ENCODE peak calls at places on chromosomes 2 and 18, in eight cellular contexts. One of them, this sample, is unnamed. For H3K27me3, the result is how much of the 10 kb centered on the place peaks cover.

GRCh38 chr2:67733517-67733916 is 329.3 kb downstream of the C1D start:
- DNase-seq in cardiac muscle cell: peak
- DNase-seq in AG04450: no peak
- DNase-seq in CD4-positive, alpha-beta memory T cell: no peak
- DNase-seq in tibial nerve: no peak
- DNase-seq in CD8-positive, alpha-beta T cell: no peak
- DNase-seq in lower lobe of right lung: peak
- DNase-seq in breast epithelium: peak
- DNase-seq in this sample: no peak

GRCh38 chr18:66560092-66560491 is 43.8 kb downstream of the CDH19 start:
- DNase-seq in cardiac muscle cell: peak
- DNase-seq in AG04450: no peak
- DNase-seq in CD4-positive, alpha-beta memory T cell: no peak
- DNase-seq in tibial nerve: peak
- DNase-seq in CD8-positive, alpha-beta T cell: no peak
- DNase-seq in lower lobe of right lung: no peak
- DNase-seq in breast epithelium: no peak
- DNase-seq in this sample: no peak

GRCh38 chr2:147471126-147471525 is 373.7 kb upstream of the ACVR2A start:
- DNase-seq in cardiac muscle cell: no peak
- DNase-seq in AG04450: no peak
- DNase-seq in CD4-positive, alpha-beta memory T cell: no peak
- DNase-seq in tibial nerve: no peak
- DNase-seq in CD8-positive, alpha-beta T cell: no peak
- DNase-seq in lower lobe of right lung: no peak
- DNase-seq in breast epithelium: no peak
- DNase-seq in this sample: no peak

GRCh38 chr2:231383701-231384435 is 11.6 kb upstream of the B3GNT7 start:
- DNase-seq in cardiac muscle cell: no peak
- DNase-seq in AG04450: no peak
- DNase-seq in CD4-positive, alpha-beta memory T cell: no peak
- DNase-seq in tibial nerve: no peak
- DNase-seq in CD8-positive, alpha-beta T cell: no peak
- DNase-seq in lower lobe of right lung: no peak
- DNase-seq in breast epithelium: no peak
- DNase-seq in this sample: no peak

GRCh38 chr2:218908721-218909619 is 28.3 kb downstream of the WNT10A start:
- DNase-seq in cardiac muscle cell: peak
- DNase-seq in AG04450: peak
- DNase-seq in CD4-positive, alpha-beta memory T cell: peak
- DNase-seq in tibial nerve: peak
- DNase-seq in CD8-positive, alpha-beta T cell: peak
- DNase-seq in lower lobe of right lung: peak
- DNase-seq in breast epithelium: peak
- DNase-seq in this sample: peak

GRCh38 chr2:203688798-203689197 is 17.6 kb upstream of the CD28 start:
- DNase-seq in cardiac muscle cell: peak
- DNase-seq in AG04450: no peak
- DNase-seq in CD4-positive, alpha-beta memory T cell: no peak
- DNase-seq in tibial nerve: peak
- DNase-seq in CD8-positive, alpha-beta T cell: no peak
- DNase-seq in lower lobe of right lung: peak
- DNase-seq in breast epithelium: no peak
- DNase-seq in this sample: no peak

GRCh38 chr18:74793746-74794145 is 196.1 kb downstream of the ZNF407 start:
- DNase-seq in cardiac muscle cell: no peak
- DNase-seq in AG04450: no peak
- DNase-seq in CD4-positive, alpha-beta memory T cell: no peak
- DNase-seq in tibial nerve: no peak
- DNase-seq in CD8-positive, alpha-beta T cell: no peak
- DNase-seq in lower lobe of right lung: no peak
- DNase-seq in breast epithelium: no peak
- DNase-seq in this sample: no peak

GRCh38 chr2:183665976-183666375 is 541.7 kb downstream of the NUP35 start:
- DNase-seq in cardiac muscle cell: no peak
- DNase-seq in AG04450: no peak
- DNase-seq in CD4-positive, alpha-beta memory T cell: no peak
- DNase-seq in tibial nerve: no peak
- DNase-seq in CD8-positive, alpha-beta T cell: no peak
- DNase-seq in lower lobe of right lung: no peak
- DNase-seq in breast epithelium: no peak
- DNase-seq in this sample: no peak

GRCh38 chr2:119821266-119821665 is 61.5 kb downstream of the PTPN4 start:
- DNase-seq in cardiac muscle cell: no peak
- DNase-seq in AG04450: no peak
- DNase-seq in CD4-positive, alpha-beta memory T cell: no peak
- DNase-seq in tibial nerve: no peak
- DNase-seq in CD8-positive, alpha-beta T cell: no peak
- DNase-seq in lower lobe of right lung: no peak
- DNase-seq in breast epithelium: no peak
- DNase-seq in this sample: no peak

GRCh38 chr2:98648451-98648850 is 40.1 kb downstream of the UNC50 start:
- DNase-seq in cardiac muscle cell: no peak
- DNase-seq in AG04450: no peak
- DNase-seq in CD4-positive, alpha-beta memory T cell: no peak
- DNase-seq in tibial nerve: no peak
- DNase-seq in CD8-positive, alpha-beta T cell: no peak
- DNase-seq in lower lobe of right lung: no peak
- DNase-seq in breast epithelium: no peak
- DNase-seq in this sample: no peak

GRCh38 chr18:9619545-9619944 is 5.2 kb upstream of the PPP4R1 start:
- DNase-seq in cardiac muscle cell: no peak
- DNase-seq in AG04450: peak
- DNase-seq in CD4-positive, alpha-beta memory T cell: no peak
- DNase-seq in tibial nerve: no peak
- DNase-seq in CD8-positive, alpha-beta T cell: no peak
- DNase-seq in lower lobe of right lung: no peak
- DNase-seq in breast epithelium: no peak
- DNase-seq in this sample: no peak

GRCh38 chr2:44751754-44752479 is 189.6 kb upstream of the SIX3 start:
- DNase-seq in cardiac muscle cell: no peak
- DNase-seq in AG04450: no peak
- DNase-seq in CD4-positive, alpha-beta memory T cell: no peak
- DNase-seq in tibial nerve: no peak
- DNase-seq in CD8-positive, alpha-beta T cell: no peak
- DNase-seq in lower lobe of right lung: no peak
- DNase-seq in breast epithelium: no peak
- DNase-seq in this sample: no peak

GRCh38 chr2:187102381-187102780 is 253.4 kb upstream of the ZSWIM2 start:
- DNase-seq in cardiac muscle cell: no peak
- DNase-seq in AG04450: no peak
- DNase-seq in CD4-positive, alpha-beta memory T cell: no peak
- DNase-seq in tibial nerve: no peak
- DNase-seq in CD8-positive, alpha-beta T cell: no peak
- DNase-seq in lower lobe of right lung: no peak
- DNase-seq in breast epithelium: no peak
- DNase-seq in this sample: no peak

GRCh38 chr2:29878898-29879297 is 42.5 kb downstream of the ALK start:
- DNase-seq in cardiac muscle cell: no peak
- DNase-seq in AG04450: no peak
- DNase-seq in CD4-positive, alpha-beta memory T cell: no peak
- DNase-seq in tibial nerve: no peak
- DNase-seq in CD8-positive, alpha-beta T cell: no peak
- DNase-seq in lower lobe of right lung: no peak
- DNase-seq in breast epithelium: no peak
- DNase-seq in this sample: no peak

GRCh38 chr2:144516981-144517824 is 2.7 kb downstream of the ZEB2 start:
- DNase-seq in cardiac muscle cell: peak
- DNase-seq in AG04450: peak
- DNase-seq in CD4-positive, alpha-beta memory T cell: peak
- DNase-seq in tibial nerve: peak
- DNase-seq in CD8-positive, alpha-beta T cell: no peak
- DNase-seq in lower lobe of right lung: peak
- DNase-seq in breast epithelium: no peak
- DNase-seq in this sample: peak

GRCh38 chr2:186575302-186575701 is 14.6 kb upstream of the ITGAV start:
- DNase-seq in cardiac muscle cell: peak
- DNase-seq in AG04450: peak
- DNase-seq in CD4-positive, alpha-beta memory T cell: no peak
- DNase-seq in tibial nerve: peak
- DNase-seq in CD8-positive, alpha-beta T cell: no peak
- DNase-seq in lower lobe of right lung: no peak
- DNase-seq in breast epithelium: no peak
- DNase-seq in this sample: peak

GRCh38 chr2:240216197-240216596 is 75.7 kb upstream of the OTOS start:
- DNase-seq in cardiac muscle cell: no peak
- DNase-seq in AG04450: no peak
- DNase-seq in CD4-positive, alpha-beta memory T cell: no peak
- DNase-seq in tibial nerve: no peak
- DNase-seq in CD8-positive, alpha-beta T cell: no peak
- DNase-seq in lower lobe of right lung: no peak
- DNase-seq in breast epithelium: peak
- DNase-seq in this sample: no peak

GRCh38 chr2:187358531-187358930 is 89.5 kb downstream of the CALCRL start:
- DNase-seq in cardiac muscle cell: no peak
- DNase-seq in AG04450: no peak
- DNase-seq in CD4-positive, alpha-beta memory T cell: no peak
- DNase-seq in tibial nerve: no peak
- DNase-seq in CD8-positive, alpha-beta T cell: no peak
- DNase-seq in lower lobe of right lung: no peak
- DNase-seq in breast epithelium: no peak
- DNase-seq in this sample: no peak

GRCh38 chr2:226906439-226906796 is 70.6 kb downstream of the RHBDD1 start:
- DNase-seq in cardiac muscle cell: no peak
- DNase-seq in AG04450: no peak
- DNase-seq in CD4-positive, alpha-beta memory T cell: no peak
- DNase-seq in tibial nerve: no peak
- DNase-seq in CD8-positive, alpha-beta T cell: no peak
- DNase-seq in lower lobe of right lung: no peak
- DNase-seq in breast epithelium: no peak
- DNase-seq in this sample: no peak

GRCh38 chr2:241872313-241872642 is 2.7 kb downstream of the RTP5 start:
- DNase-seq in cardiac muscle cell: no peak
- DNase-seq in AG04450: no peak
- DNase-seq in CD4-positive, alpha-beta memory T cell: no peak
- DNase-seq in tibial nerve: no peak
- DNase-seq in CD8-positive, alpha-beta T cell: no peak
- DNase-seq in lower lobe of right lung: no peak
- DNase-seq in breast epithelium: no peak
- DNase-seq in this sample: no peak
- H3K27me3 ChIP-seq in cardiac muscle cell: under half
- H3K27me3 ChIP-seq in AG04450: under half
- H3K27me3 ChIP-seq in CD4-positive, alpha-beta memory T cell: under half
- H3K27me3 ChIP-seq in tibial nerve: under half
- H3K27me3 ChIP-seq in CD8-positive, alpha-beta T cell: under half
- H3K27me3 ChIP-seq in lower lobe of right lung: under half
- H3K27me3 ChIP-seq in breast epithelium: under half
- H3K27me3 ChIP-seq in this sample: under half

GRCh38 chr2:84519332-84519957 is 3.1 kb downstream of the DNAH6 start:
- DNase-seq in cardiac muscle cell: no peak
- DNase-seq in AG04450: no peak
- DNase-seq in CD4-positive, alpha-beta memory T cell: no peak
- DNase-seq in tibial nerve: no peak
- DNase-seq in CD8-positive, alpha-beta T cell: no peak
- DNase-seq in lower lobe of right lung: no peak
- DNase-seq in breast epithelium: no peak
- DNase-seq in this sample: no peak

GRCh38 chr2:84515788-84516187 is 510 bp upstream of the DNAH6 start:
- DNase-seq in cardiac muscle cell: no peak
- DNase-seq in AG04450: no peak
- DNase-seq in CD4-positive, alpha-beta memory T cell: no peak
- DNase-seq in tibial nerve: no peak
- DNase-seq in CD8-positive, alpha-beta T cell: no peak
- DNase-seq in lower lobe of right lung: no peak
- DNase-seq in breast epithelium: no peak
- DNase-seq in this sample: no peak

GRCh38 chr2:84516234-84516986 is at the start of gene DNAH6:
- DNase-seq in cardiac muscle cell: peak
- DNase-seq in AG04450: peak
- DNase-seq in CD4-positive, alpha-beta memory T cell: peak
- DNase-seq in tibial nerve: peak
- DNase-seq in CD8-positive, alpha-beta T cell: peak
- DNase-seq in lower lobe of right lung: peak
- DNase-seq in breast epithelium: peak
- DNase-seq in this sample: peak
- H3K27ac ChIP-seq in cardiac muscle cell: no peak
- H3K27ac ChIP-seq in AG04450: no peak
- H3K27ac ChIP-seq in CD4-positive, alpha-beta memory T cell: peak
- H3K27ac ChIP-seq in tibial nerve: peak
- H3K27ac ChIP-seq in CD8-positive, alpha-beta T cell: peak
- H3K27ac ChIP-seq in lower lobe of right lung: peak
- H3K27ac ChIP-seq in breast epithelium: peak
- H3K27ac ChIP-seq in this sample: no peak

GRCh38 chr18:22728016-22728415 is 205.1 kb upstream of the RBBP8 start:
- DNase-seq in cardiac muscle cell: no peak
- DNase-seq in AG04450: no peak
- DNase-seq in CD4-positive, alpha-beta memory T cell: no peak
- DNase-seq in tibial nerve: no peak
- DNase-seq in CD8-positive, alpha-beta T cell: no peak
- DNase-seq in lower lobe of right lung: no peak
- DNase-seq in breast epithelium: no peak
- DNase-seq in this sample: no peak

GRCh38 chr18:22734812-22735627 is 198.1 kb upstream of the RBBP8 start:
- DNase-seq in cardiac muscle cell: no peak
- DNase-seq in AG04450: no peak
- DNase-seq in CD4-positive, alpha-beta memory T cell: no peak
- DNase-seq in tibial nerve: no peak
- DNase-seq in CD8-positive, alpha-beta T cell: no peak
- DNase-seq in lower lobe of right lung: no peak
- DNase-seq in breast epithelium: no peak
- DNase-seq in this sample: no peak

GRCh38 chr18:22734103-22734661 is 198.9 kb upstream of the RBBP8 start:
- DNase-seq in cardiac muscle cell: no peak
- DNase-seq in AG04450: no peak
- DNase-seq in CD4-positive, alpha-beta memory T cell: no peak
- DNase-seq in tibial nerve: no peak
- DNase-seq in CD8-positive, alpha-beta T cell: no peak
- DNase-seq in lower lobe of right lung: no peak
- DNase-seq in breast epithelium: no peak
- DNase-seq in this sample: no peak

GRCh38 chr18:22728481-22729105 is 204.5 kb upstream of the RBBP8 start:
- DNase-seq in cardiac muscle cell: no peak
- DNase-seq in AG04450: no peak
- DNase-seq in CD4-positive, alpha-beta memory T cell: no peak
- DNase-seq in tibial nerve: no peak
- DNase-seq in CD8-positive, alpha-beta T cell: no peak
- DNase-seq in lower lobe of right lung: no peak
- DNase-seq in breast epithelium: no peak
- DNase-seq in this sample: no peak

GRCh38 chr18:22731398-22731797 is 201.7 kb upstream of the RBBP8 start:
- DNase-seq in cardiac muscle cell: no peak
- DNase-seq in AG04450: no peak
- DNase-seq in CD4-positive, alpha-beta memory T cell: no peak
- DNase-seq in tibial nerve: no peak
- DNase-seq in CD8-positive, alpha-beta T cell: no peak
- DNase-seq in lower lobe of right lung: no peak
- DNase-seq in breast epithelium: no peak
- DNase-seq in this sample: no peak
- H3K27me3 ChIP-seq in cardiac muscle cell: under half
- H3K27me3 ChIP-seq in AG04450: under half
- H3K27me3 ChIP-seq in CD4-positive, alpha-beta memory T cell: under half
- H3K27me3 ChIP-seq in tibial nerve: under half
- H3K27me3 ChIP-seq in CD8-positive, alpha-beta T cell: under half
- H3K27me3 ChIP-seq in lower lobe of right lung: under half
- H3K27me3 ChIP-seq in breast epithelium: under half
- H3K27me3 ChIP-seq in this sample: under half

GRCh38 chr2:216634317-216635148 is 1.3 kb downstream of the IGFBP2 start:
- DNase-seq in cardiac muscle cell: peak
- DNase-seq in AG04450: no peak
- DNase-seq in CD4-positive, alpha-beta memory T cell: no peak
- DNase-seq in tibial nerve: no peak
- DNase-seq in CD8-positive, alpha-beta T cell: no peak
- DNase-seq in lower lobe of right lung: no peak
- DNase-seq in breast epithelium: no peak
- DNase-seq in this sample: no peak
- H3K27ac ChIP-seq in cardiac muscle cell: no peak
- H3K27ac ChIP-seq in AG04450: no peak
- H3K27ac ChIP-seq in CD4-positive, alpha-beta memory T cell: no peak
- H3K27ac ChIP-seq in tibial nerve: no peak
- H3K27ac ChIP-seq in CD8-positive, alpha-beta T cell: no peak
- H3K27ac ChIP-seq in lower lobe of right lung: no peak
- H3K27ac ChIP-seq in breast epithelium: peak
- H3K27ac ChIP-seq in this sample: peak